ENCODE peak calls at places on chromosomes 6 and 20, in eight cellular contexts. R, M, B, K, T, Z, E and N are unnamed samples. For H3K36me3, the result is how much of the 10 kb centered on the place peaks cover.

GRCh38 chr6:71194730-71195129 is 93.9 kb upstream of the OGFRL1 start:
- DNase-seq in Z (no peak), B (no peak), T (peak), K (no peak), E (no peak), M (no peak), R (no peak), N (no peak)

GRCh38 chr6:95636552-95637376 is 59.4 kb downstream of the MANEA start:
- DNase-seq in E (no peak), M (no peak), R (no peak), K (no peak), B (no peak), Z (peak), T (no peak), N (no peak)

GRCh38 chr20:51431321-51431720 is 111.2 kb downstream of the NFATC2 start:
- DNase-seq in B (no peak), R (no peak), T (no peak), Z (no peak), E (no peak), K (no peak), M (no peak), N (no peak)

GRCh38 chr6:31614674-31615578 is at the start of gene AIF1:
- DNase-seq in K (no peak), Z (no peak), T (no peak), E (no peak), R (no peak), M (no peak), B (no peak), N (no peak)

GRCh38 chr20:62356948-62357667 is 10.0 kb downstream of the LAMA5 start:
- DNase-seq in B (no peak), T (peak), M (peak), R (peak), E (no peak), K (no peak), Z (no peak), N (no peak)

GRCh38 chr6:158016571-158017383 is 35.1 kb downstream of the SYNJ2 start:
- DNase-seq in E (no peak), Z (no peak), M (peak), K (no peak), R (no peak), T (no peak), B (no peak), N (no peak)

GRCh38 chr6:125363010-125363359 is 61.2 kb upstream of the HDDC2 start:
- DNase-seq in E (no peak), R (no peak), M (no peak), Z (no peak), B (no peak), T (peak), K (no peak), N (no peak)

GRCh38 chr6:8831366-8832152 is 396.2 kb upstream of the SLC35B3 start:
- DNase-seq in Z (no peak), B (no peak), T (no peak), K (no peak), M (no peak), R (no peak), E (no peak), N (no peak)

GRCh38 chr6:34190504-34191122 is 44.7 kb upstream of the GRM4 start:
- DNase-seq in B (no peak), M (no peak), E (no peak), R (no peak), Z (no peak), K (no peak), T (no peak), N (no peak)

GRCh38 chr6:34566830-34567546 is 10.9 kb upstream of the SPDEF start:
- DNase-seq in K (no peak), R (no peak), E (no peak), B (no peak), T (no peak), M (no peak), Z (no peak), N (no peak)

GRCh38 chr6:48744948-48745347 is 634.0 kb upstream of the PTCHD4 start:
- DNase-seq in Z (no peak), B (no peak), K (no peak), E (no peak), M (no peak), T (peak), R (no peak), N (no peak)

GRCh38 chr6:106509420-106510089 is 119.7 kb downstream of the RTN4IP1 start:
- DNase-seq in K (no peak), E (no peak), M (peak), T (no peak), B (no peak), Z (no peak), R (no peak), N (no peak)

GRCh38 chr6:41689171-41690008 is 46.0 kb downstream of the TFEB start:
- DNase-seq in R (no peak), E (no peak), T (peak), K (no peak), B (no peak), M (peak), Z (no peak), N (no peak)

GRCh38 chr6:137845460-137845859 is 21.6 kb upstream of the TNFAIP3 start:
- DNase-seq in E (no peak), B (no peak), M (no peak), K (no peak), Z (peak), T (peak), R (no peak), N (no peak)

GRCh38 chr6:39865011-39865888 is 69.0 kb downstream of the MOCS1 start:
- DNase-seq in Z (peak), T (peak), R (peak), B (peak), M (peak), E (peak), K (peak), N (peak)

GRCh38 chr6:6696867-6697531 is 108.5 kb downstream of the LY86 start:
- DNase-seq in M (no peak), B (peak), T (peak), R (no peak), K (no peak), E (peak), Z (peak), N (no peak)

GRCh38 chr6:139522471-139523220 is 148.2 kb upstream of the CITED2 start:
- DNase-seq in R (no peak), T (no peak), M (no peak), Z (no peak), B (no peak), E (no peak), K (no peak), N (no peak)

GRCh38 chr20:39910536-39910935 is 778.5 kb downstream of the MAFB start:
- DNase-seq in T (no peak), Z (peak), R (no peak), K (no peak), M (peak), B (peak), E (peak), N (no peak)

GRCh38 chr6:95127266-95127665 is 450.1 kb upstream of the MANEA start:
- DNase-seq in K (no peak), M (no peak), R (no peak), E (no peak), B (no peak), Z (peak), T (no peak), N (no peak)

GRCh38 chr20:4740774-4741431 is 19.2 kb downstream of the PRND start:
- DNase-seq in Z (peak), M (no peak), T (peak), R (no peak), B (peak), E (peak), K (no peak), N (peak)

GRCh38 chr20:61572789-61573188 is 320.7 kb downstream of the CDH4 start:
- DNase-seq in Z (no peak), T (no peak), R (no peak), E (no peak), M (no peak), K (no peak), B (no peak), N (no peak)

GRCh38 chr6:20943036-20943627 is 408.9 kb downstream of the CDKAL1 start:
- DNase-seq in M (no peak), B (no peak), T (no peak), E (no peak), K (no peak), R (no peak), Z (no peak), N (no peak)

GRCh38 chr6:30690403-30691207 is at the start of gene NRM:
- DNase-seq in B (peak), Z (peak), K (peak), T (peak), M (peak), R (peak), E (peak), N (peak)

GRCh38 chr6:44223471-44224153 is at the start of gene SLC29A1:
- DNase-seq in T (peak), B (peak), K (peak), Z (peak), R (peak), E (peak), M (peak), N (peak)

GRCh38 chr6:163309491-163310026 is 105.0 kb upstream of the QKI start:
- DNase-seq in B (no peak), Z (no peak), K (no peak), R (no peak), E (no peak), M (no peak), T (peak), N (no peak)

GRCh38 chr6:70834520-70834919 is 122.3 kb downstream of the B3GAT2 start:
- DNase-seq in K (no peak), T (peak), R (no peak), E (no peak), B (no peak), M (no peak), Z (no peak), N (no peak)

GRCh38 chr6:141677598-141678211 is 455.0 kb upstream of the GJE1 start:
- DNase-seq in E (no peak), K (no peak), B (no peak), M (no peak), T (peak), R (no peak), Z (no peak), N (no peak)

GRCh38 chr20:58436868-58437645 is 48.0 kb downstream of the VAPB start:
- DNase-seq in M (no peak), B (peak), T (no peak), Z (no peak), E (no peak), K (no peak), R (no peak), N (no peak)

GRCh38 chr6:166423781-166424180 is 41.0 kb upstream of the MPC1 start:
- DNase-seq in E (no peak), M (no peak), T (no peak), K (no peak), B (no peak), Z (no peak), R (no peak), N (no peak)

GRCh38 chr20:34311118-34312023 is 8.2 kb upstream of the AHCY start:
- DNase-seq in Z (no peak), E (peak), R (no peak), M (no peak), B (peak), K (no peak), T (no peak), N (no peak)

GRCh38 chr6:36970892-36971842 is 14.8 kb downstream of the MTCH1 start:
- DNase-seq in M (no peak), B (no peak), T (no peak), K (no peak), Z (no peak), R (no peak), E (no peak), N (no peak)
- H3K36me3 ChIP-seq in M (half or more), B (under half), T (half or more), K (under half), Z (half or more), R (half or more), E (under half), N (half or more)

GRCh38 chr6:109447087-109447486 is 6.6 kb downstream of the SMPD2 start:
- DNase-seq in K (no peak), E (no peak), M (no peak), B (no peak), Z (no peak), T (no peak), R (no peak), N (no peak)
- H3K36me3 ChIP-seq in K (under half), E (under half), M (under half), B (under half), Z (under half), T (half or more), R (under half), N (under half)

GRCh38 chr20:37796121-37796520 is 102.3 kb downstream of the CTNNBL1 start:
- DNase-seq in Z (no peak), M (no peak), K (no peak), R (no peak), T (no peak), B (no peak), E (no peak), N (no peak)

GRCh38 chr20:37796733-37797132 is 102.9 kb downstream of the CTNNBL1 start:
- DNase-seq in Z (no peak), B (no peak), R (no peak), T (no peak), M (no peak), E (no peak), K (no peak), N (no peak)

GRCh38 chr20:37786043-37786442 is 92.2 kb downstream of the CTNNBL1 start:
- DNase-seq in Z (no peak), M (no peak), K (no peak), T (no peak), B (no peak), E (no peak), R (no peak), N (no peak)

GRCh38 chr20:37789408-37789807 is 95.6 kb downstream of the CTNNBL1 start:
- DNase-seq in B (no peak), E (no peak), Z (no peak), R (no peak), K (no peak), M (no peak), T (no peak), N (no peak)

GRCh38 chr20:37790900-37791299 is 97.1 kb downstream of the CTNNBL1 start:
- DNase-seq in E (no peak), R (no peak), Z (no peak), T (no peak), B (no peak), M (no peak), K (no peak), N (no peak)
- H3K36me3 ChIP-seq in E (under half), R (under half), Z (under half), T (under half), B (under half), M (under half), K (under half), N (under half)

GRCh38 chr6:98836962-98837944 is 2.9 kb downstream of the POU3F2 start:
- DNase-seq in R (no peak), B (no peak), T (no peak), Z (no peak), K (no peak), E (no peak), M (no peak), N (no peak)
- H3K36me3 ChIP-seq in R (under half), B (under half), T (under half), Z (under half), K (under half), E (under half), M (under half), N (under half)

GRCh38 chr6:111301914-111302313 is 181.1 kb downstream of the REV3L start:
- DNase-seq in E (no peak), T (no peak), Z (no peak), B (no peak), K (no peak), M (no peak), R (no peak), N (no peak)

GRCh38 chr6:111306104-111306888 is 176.7 kb downstream of the REV3L start:
- DNase-seq in T (no peak), E (no peak), Z (no peak), M (no peak), B (no peak), K (no peak), R (no peak), N (no peak)

GRCh38 chr6:111307275-111307858 is 175.7 kb downstream of the REV3L start:
- DNase-seq in B (peak), R (no peak), T (no peak), E (no peak), K (peak), M (no peak), Z (no peak), N (no peak)
- H3K36me3 ChIP-seq in B (under half), R (half or more), T (under half), E (under half), K (under half), M (under half), Z (under half), N (under half)

GRCh38 chr20:17644451-17644850 is 37.6 kb downstream of the RRBP1 start:
- DNase-seq in B (peak), E (peak), T (no peak), M (no peak), R (peak), Z (peak), K (no peak), N (no peak)

GRCh38 chr20:17646209-17646717 is 35.8 kb downstream of the RRBP1 start:
- DNase-seq in B (no peak), K (peak), E (no peak), T (no peak), M (peak), Z (no peak), R (no peak), N (no peak)

GRCh38 chr20:17646901-17647301 is 35.1 kb downstream of the RRBP1 start:
- DNase-seq in B (no peak), M (peak), Z (peak), R (peak), T (no peak), K (no peak), E (no peak), N (no peak)

GRCh38 chr20:17645010-17645409 is 37.0 kb downstream of the RRBP1 start:
- DNase-seq in Z (peak), M (no peak), B (no peak), E (no peak), K (no peak), R (peak), T (no peak), N (no peak)

GRCh38 chr20:17645546-17646208 is 36.4 kb downstream of the RRBP1 start:
- DNase-seq in M (no peak), E (no peak), R (peak), T (no peak), Z (peak), B (no peak), K (no peak), N (no peak)
- H3K36me3 ChIP-seq in M (under half), E (under half), R (under half), T (half or more), Z (under half), B (under half), K (under half), N (under half)

DNA sequence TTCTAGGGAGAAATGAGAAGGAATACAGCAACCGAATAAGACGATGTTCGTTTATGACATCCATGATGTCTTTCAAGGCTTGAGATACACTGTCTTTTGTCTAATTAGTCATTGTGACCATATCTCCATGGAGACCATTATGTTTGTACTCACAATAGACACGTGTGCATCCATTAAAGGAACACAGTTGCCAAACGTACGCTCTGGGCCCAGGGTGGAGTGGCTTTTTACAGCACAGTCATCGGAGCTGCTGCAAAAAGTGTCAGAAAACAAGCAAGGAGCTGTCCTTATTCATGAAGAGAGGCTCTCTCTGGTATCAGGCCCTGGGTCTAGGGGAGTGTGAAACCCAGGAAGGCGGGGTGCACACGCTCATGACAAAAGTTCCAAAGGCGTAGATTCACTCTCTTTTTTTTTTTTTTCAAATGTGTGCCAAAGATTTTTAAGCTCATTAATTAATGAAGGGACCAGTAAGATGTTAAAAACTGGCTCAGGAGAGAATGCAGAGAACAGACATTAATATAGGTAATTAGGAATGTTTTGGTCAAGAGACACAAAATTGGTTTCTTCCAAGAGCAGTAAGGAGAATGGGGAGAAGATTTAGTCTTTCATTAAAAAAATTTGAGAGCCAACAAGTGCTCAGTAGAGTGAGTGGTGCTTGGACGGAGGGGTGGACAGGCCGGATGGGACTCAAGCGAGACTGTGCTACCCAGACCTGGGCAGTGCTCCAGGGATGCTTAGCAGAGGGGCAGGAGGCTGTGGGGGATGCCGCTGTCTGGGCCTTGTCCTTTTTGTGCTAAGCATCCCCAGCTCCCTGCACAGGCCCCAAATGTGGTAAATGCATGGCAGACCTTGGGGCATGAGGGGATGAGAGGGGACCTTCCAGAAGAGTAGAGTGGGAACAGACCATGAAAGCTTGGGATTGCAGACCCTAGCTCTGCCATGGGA is 34.9 kb upstream of the GTSF1L start:
- DNase-seq in R (no peak), M (no peak), T (no peak), E (no peak), K (no peak), B (no peak), Z (no peak), N (no peak)
- H3K36me3 ChIP-seq in R (under half), M (under half), T (under half), E (under half), K (under half), B (under half), Z (under half), N (under half)

GRCh38 chr20:47024461-47024937 is 129.9 kb downstream of the EYA2 start:
- DNase-seq in B (no peak), E (no peak), Z (peak), M (no peak), K (no peak), R (no peak), T (peak), N (no peak)

GRCh38 chr20:47019106-47019824 is 124.6 kb downstream of the EYA2 start:
- DNase-seq in Z (peak), E (peak), R (no peak), B (peak), M (peak), K (peak), T (peak), N (no peak)

GRCh38 chr20:47018381-47018780 is 123.7 kb downstream of the EYA2 start:
- DNase-seq in B (no peak), Z (no peak), R (no peak), T (no peak), E (no peak), M (no peak), K (no peak), N (no peak)

GRCh38 chr20:47020231-47020630 is 125.6 kb downstream of the EYA2 start:
- DNase-seq in R (no peak), E (no peak), M (no peak), Z (no peak), K (no peak), T (peak), B (no peak), N (no peak)

GRCh38 chr20:47021850-47022249 is 127.2 kb downstream of the EYA2 start:
- DNase-seq in T (no peak), R (no peak), M (no peak), B (no peak), E (no peak), K (no peak), Z (no peak), N (no peak)
- H3K36me3 ChIP-seq in T (under half), R (under half), M (under half), B (under half), E (under half), K (under half), Z (under half), N (under half)

GRCh38 chr20:57370316-57370715 is 19.3 kb downstream of the RAE1 start:
- DNase-seq in E (no peak), K (no peak), M (no peak), T (no peak), Z (no peak), R (no peak), B (no peak), N (no peak)
- H3K36me3 ChIP-seq in E (under half), K (under half), M (half or more), T (half or more), Z (half or more), R (under half), B (under half), N (half or more)

DNA sequence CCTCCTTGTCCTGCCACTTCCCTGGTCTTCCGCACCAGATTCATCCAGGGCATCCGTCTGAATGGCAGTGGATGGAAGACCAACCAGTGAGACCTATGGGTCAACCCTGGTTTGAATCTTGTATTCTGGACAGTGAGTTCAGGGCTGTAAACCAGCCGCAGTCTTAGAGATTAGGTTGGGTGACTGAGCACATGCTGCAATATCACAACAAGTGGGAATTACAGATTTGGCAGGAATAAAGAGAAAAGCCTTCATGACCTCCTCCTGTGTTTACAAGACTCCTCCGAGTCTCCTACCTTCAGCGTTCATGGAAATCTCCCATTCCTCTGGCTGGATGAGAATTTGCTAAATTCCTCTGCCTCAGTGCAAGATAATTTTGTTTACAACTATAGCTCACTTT is 9.9 kb downstream of the ECI2 start:
- DNase-seq in R (no peak), E (no peak), B (no peak), Z (no peak), M (no peak), K (no peak), T (peak), N (no peak)
- H3K36me3 ChIP-seq in R (half or more), E (under half), B (under half), Z (half or more), M (under half), K (under half), T (under half), N (half or more)